ENCODE peak calls at places on chromosomes 7 and 10, in five cellular contexts. L is activated gamma-delta T cell; X is OCI-LY7; R is stimulated activated CD4-positive, alpha-beta T cell treated with anti-CD3 and anti-CD28 coated beads, Interleukin-1b, Interleukin-23, amount 100 ng/mL, for 4 hours; E is endothelial cell. G is an unnamed sample.

GRCh38 chr7:142568430-142569097 is 180.7 kb upstream of the PRSS1 start:
- DNase-seq in X (no peak), R (no peak), L (no peak), E (no peak), G (no peak)

GRCh38 chr10:118998183-118998582 is 31.3 kb upstream of the NANOS1 start:
- DNase-seq in L (no peak), X (no peak), R (no peak), E (no peak), G (no peak)

GRCh38 chr7:32102432-32102851 is 32.2 kb upstream of the PDE1C start:
- DNase-seq in E (no peak), X (no peak), R (no peak), L (no peak), G (no peak)

GRCh38 chr10:131841669-131842139 is 59.1 kb upstream of the PPP2R2D start:
- DNase-seq in R (no peak), X (no peak), L (no peak), E (no peak), G (no peak)

GRCh38 chr10:88545359-88545758 is 37.8 kb downstream of the RNLS start:
- DNase-seq in E (no peak), R (no peak), X (no peak), L (no peak), G (no peak)

GRCh38 chr7:157379493-157379892 is 42.7 kb downstream of the DNAJB6 start:
- DNase-seq in R (no peak), L (no peak), X (no peak), E (no peak), G (no peak)

GRCh38 chr10:49283491-49283890 is 15.5 kb upstream of the C10orf71 start:
- DNase-seq in R (no peak), X (no peak), L (no peak), E (no peak), G (no peak)

GRCh38 chr10:119531067-119531466 is 11.5 kb downstream of the RGS10 start:
- DNase-seq in L (no peak), R (no peak), E (no peak), X (no peak), G (no peak)

GRCh38 chr7:116948934-116949333 is 4.4 kb upstream of the ST7 start:
- DNase-seq in X (no peak), E (no peak), L (no peak), R (no peak), G (no peak)

GRCh38 chr10:114504769-114505579 is 100.7 kb upstream of the AFAP1L2 start:
- DNase-seq in L (no peak), X (no peak), E (no peak), R (no peak), G (no peak)

GRCh38 chr7:143389316-143390097 is 8.4 kb downstream of the ZYX start:
- DNase-seq in L (no peak), X (no peak), E (no peak), R (no peak), G (no peak)

GRCh38 chr7:105776068-105776790 is 100.2 kb downstream of the ATXN7L1 start:
- DNase-seq in E (no peak), R (no peak), X (no peak), L (no peak), G (no peak)

GRCh38 chr10:5595591-5596590 is 70.5 kb downstream of the ASB13 start:
- DNase-seq in X (no peak), R (no peak), L (no peak), E (no peak), G (no peak)

G was measured in activated T-helper 9 cell treated with anti-CD3 and anti-CD28 coated beads, Interleukin-2, amount 50 U/mL, for 16 hours.